ENCODE peak calls at places on chromosomes 11 and 22, in eight cellular contexts. V is BJ, X is epithelial cell of proximal tubule, J is dorsolateral prefrontal cortex, O is HL-60, H is stomach, F is right cardiac atrium, W is neural progenitor cell. A is an unnamed sample.

GRCh38 chr22:49208003-49208402 is 619.7 kb downstream of the BRD1 start:
- DNase-seq in O (no peak), V (no peak), X (no peak), F (peak), J (no peak), W (no peak), H (peak), A (no peak)

GRCh38 chr22:25362215-25362882 is 142.9 kb downstream of the CRYBB2 start:
- DNase-seq in O (peak), F (peak), J (peak), H (peak), V (no peak), X (no peak), W (peak), A (peak)

GRCh38 chr11:93089474-93090102 is 108.2 kb downstream of the SLC36A4 start:
- DNase-seq in V (no peak), J (no peak), H (no peak), F (no peak), O (peak), W (peak), X (peak), A (peak)

GRCh38 chr11:3021125-3021524 is 29.0 kb upstream of the NAP1L4 start:
- DNase-seq in V (no peak), W (peak), J (no peak), O (no peak), F (peak), X (no peak), H (peak), A (no peak)

GRCh38 chr11:48109046-48109666 is 107.5 kb upstream of the OR4B1 start:
- DNase-seq in H (no peak), O (peak), X (peak), W (peak), J (no peak), F (no peak), V (no peak), A (peak)

GRCh38 chr22:30252411-30253204 is 6.0 kb upstream of the LIF start:
- DNase-seq in O (no peak), X (no peak), J (no peak), F (no peak), W (no peak), V (no peak), H (peak), A (no peak)

GRCh38 chr11:47552086-47552580 is 799 bp downstream of the CELF1 start:
- DNase-seq in F (peak), H (no peak), J (no peak), W (peak), X (no peak), V (no peak), O (no peak), A (no peak)

GRCh38 chr11:90220391-90220790 is 2.5 kb downstream of the CHORDC1 start:
- DNase-seq in J (no peak), F (no peak), O (no peak), W (no peak), V (no peak), X (no peak), H (no peak), A (no peak)

GRCh38 chr11:134120143-134120850 is 51.4 kb downstream of the JAM3 start:
- DNase-seq in J (peak), X (no peak), W (no peak), V (peak), F (peak), O (no peak), H (peak), A (no peak)

GRCh38 chr11:89495951-89496350 is 4.8 kb upstream of the NOX4 start:
- DNase-seq in W (peak), J (no peak), H (no peak), F (no peak), X (peak), O (no peak), V (peak), A (no peak)

GRCh38 chr11:35009191-35009940 is 92.9 kb downstream of the PDHX start:
- DNase-seq in F (no peak), W (no peak), H (no peak), V (no peak), O (no peak), X (peak), J (no peak), A (no peak)

DNA sequence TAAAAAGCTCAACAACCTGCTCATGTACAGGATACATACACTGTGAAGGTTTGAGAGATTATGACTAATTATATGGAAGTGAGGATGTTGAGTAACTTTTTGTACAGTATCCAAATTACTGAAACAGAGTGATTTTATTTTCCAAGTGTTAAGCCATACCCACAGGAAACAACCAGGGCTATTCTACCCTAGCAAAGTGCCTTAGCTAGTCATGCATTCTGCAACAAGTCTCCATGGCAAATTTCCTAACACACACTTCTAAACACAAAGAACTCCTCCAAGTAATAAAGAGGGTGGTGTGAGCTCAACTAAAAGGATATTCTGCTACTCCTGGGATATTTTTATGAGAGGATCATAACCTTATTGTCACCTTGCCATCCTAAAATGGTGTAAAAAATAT is 4.4 kb downstream of the LGR4 start:
- DNase-seq in F (no peak), J (no peak), V (peak), O (no peak), H (no peak), W (no peak), X (peak), A (no peak)
- H3K4me3 ChIP-seq in F (no peak), J (no peak), V (no peak), O (no peak), H (peak), W (peak), X (peak), A (no peak)

GRCh38 chr11:68040121-68040956 is 1.5 kb downstream of the TCIRG1 start:
- DNase-seq in F (peak), O (peak), J (no peak), W (peak), X (no peak), H (peak), V (no peak), A (peak)

GRCh38 chr11:68039526-68040086 is 781 bp downstream of the TCIRG1 start:
- DNase-seq in W (no peak), J (no peak), H (no peak), F (peak), V (no peak), O (no peak), X (no peak), A (no peak)

GRCh38 chr11:68041617-68042218 is 2.9 kb downstream of the TCIRG1 start:
- DNase-seq in X (no peak), H (no peak), O (no peak), J (no peak), W (no peak), V (no peak), F (no peak), A (no peak)

GRCh38 chr11:68042219-68043028 is 3.6 kb downstream of the TCIRG1 start:
- DNase-seq in X (no peak), F (no peak), W (no peak), V (no peak), O (peak), J (no peak), H (no peak), A (no peak)

GRCh38 chr11:68040957-68041591 is 2.2 kb downstream of the TCIRG1 start:
- DNase-seq in F (peak), X (no peak), V (no peak), W (no peak), O (peak), H (no peak), J (no peak), A (no peak)
- H3K4me3 ChIP-seq in F (peak), X (no peak), V (peak), W (no peak), O (peak), H (peak), J (no peak), A (peak)

DNA sequence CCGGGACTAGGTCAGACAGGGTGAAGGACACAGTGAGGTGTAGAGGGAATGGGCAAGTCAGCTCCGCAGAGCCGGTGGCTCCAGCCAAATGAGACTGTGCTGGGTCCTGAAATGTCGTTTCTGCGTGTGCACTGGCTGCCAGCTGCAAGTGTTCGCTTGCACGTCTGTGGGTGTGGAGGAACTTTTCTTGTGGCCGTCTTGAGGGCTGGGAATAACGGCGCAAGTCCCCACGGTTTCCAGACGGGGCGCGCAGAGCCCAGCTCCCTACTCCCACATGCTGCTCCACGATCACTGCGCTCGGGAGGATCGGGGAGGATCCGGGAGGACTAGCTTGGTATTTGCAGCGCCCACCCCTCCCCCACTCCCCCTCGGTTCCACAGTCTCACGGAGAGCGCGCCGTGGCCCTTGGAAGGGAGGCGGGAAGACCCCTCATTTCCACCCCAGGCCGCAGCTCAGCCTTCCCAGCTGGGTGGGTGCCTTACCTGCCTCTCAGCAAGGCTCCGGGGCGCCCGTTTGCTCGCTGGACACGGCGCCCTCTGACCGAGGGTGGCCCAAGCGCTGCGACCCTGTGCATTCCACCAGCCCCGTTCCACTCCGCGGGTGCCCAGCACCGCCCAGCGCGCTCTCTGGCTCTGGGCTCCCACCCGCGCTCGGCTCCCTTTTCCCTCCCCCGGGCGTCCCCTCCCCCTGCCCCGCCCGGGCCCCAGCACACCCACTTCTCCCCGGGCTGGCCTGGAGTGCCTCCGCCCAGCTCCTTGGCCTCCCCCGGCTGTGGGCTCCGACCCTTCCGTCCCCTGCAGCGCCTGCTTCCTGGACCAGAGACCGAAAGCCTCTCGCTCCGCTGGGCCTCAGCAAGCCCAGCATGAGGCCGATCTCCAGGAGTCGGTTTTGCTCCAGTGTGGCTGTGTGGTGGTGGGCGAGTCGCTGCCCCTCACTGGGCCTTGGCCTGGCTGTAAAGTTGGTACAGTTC is at the start of gene KCNE3:
- DNase-seq in O (no peak), X (no peak), V (no peak), J (no peak), F (peak), W (peak), H (peak), A (no peak)
- H3K4me3 ChIP-seq in O (no peak), X (peak), V (peak), J (peak), F (peak), W (peak), H (peak), A (no peak)

GRCh38 chr22:20779014-20779812 is 5.3 kb downstream of the SERPIND1 start:
- DNase-seq in F (no peak), O (no peak), X (no peak), J (no peak), V (no peak), W (no peak), H (no peak), A (no peak)
- H3K4me3 ChIP-seq in F (no peak), O (no peak), X (no peak), J (no peak), V (no peak), W (no peak), H (no peak), A (no peak)

DNA sequence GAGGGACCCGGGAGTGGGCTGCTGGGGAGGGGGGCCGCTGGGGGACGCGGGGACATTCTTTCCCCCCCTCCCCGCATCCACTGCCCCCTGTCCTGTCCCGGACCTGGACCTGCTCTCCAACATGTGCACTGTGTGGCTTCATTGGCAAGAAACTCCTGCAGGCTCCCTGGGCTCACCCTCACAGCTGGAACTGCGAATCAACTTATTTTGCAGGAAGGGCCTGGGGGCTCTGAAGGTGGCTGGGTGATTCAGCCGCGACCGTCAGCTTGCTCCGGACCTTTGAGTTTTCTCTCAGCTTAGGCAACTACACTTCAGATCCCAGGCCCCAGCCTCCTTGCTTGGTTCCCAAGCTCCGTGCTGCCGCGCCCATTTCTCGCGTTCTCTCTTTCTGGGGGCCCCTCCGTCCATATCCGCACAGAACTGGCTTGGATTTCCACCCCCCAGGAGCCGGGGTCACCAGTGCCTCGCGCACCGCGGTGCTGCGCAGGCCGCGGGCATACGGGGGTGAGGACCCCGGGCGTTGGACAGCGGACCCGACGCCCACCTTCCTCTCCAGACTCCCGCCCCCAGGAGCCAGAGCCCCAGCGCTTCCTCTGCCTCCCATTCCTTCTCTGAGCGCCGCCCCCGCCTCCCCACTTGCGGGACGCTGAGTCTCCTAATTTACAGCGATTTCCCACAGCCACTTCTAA is 475 bp upstream of the AHNAK start:
- DNase-seq in V (no peak), X (no peak), O (no peak), J (no peak), H (no peak), F (peak), W (peak), A (no peak)
- H3K4me3 ChIP-seq in V (peak), X (peak), O (peak), J (peak), H (peak), F (peak), W (peak), A (no peak)

GRCh38 chr11:707817-708420 is 1.9 kb downstream of the EPS8L2 start:
- DNase-seq in V (no peak), O (no peak), X (no peak), H (peak), J (no peak), W (peak), F (no peak), A (no peak)
- H3K4me3 ChIP-seq in V (no peak), O (no peak), X (peak), H (peak), J (no peak), W (no peak), F (no peak), A (no peak)

A was measured in Jurkat, Clone E6-1.